ENCODE peak calls at places on chromosomes 7 and 10, in five cellular contexts. V, O, U, K and X are unnamed samples.

GRCh38 chr10:133568287-133568614 is 2.9 kb upstream of the SYCE1 start:
- DNase-seq in O (no peak), V (no peak), U (no peak), K (no peak), X (no peak)

GRCh38 chr7:72336887-72337821 is 75.0 kb downstream of the CALN1 start:
- DNase-seq in O (no peak), V (no peak), U (no peak), K (no peak), X (peak)

GRCh38 chr10:4514445-4515108 is 311.4 kb upstream of the AKR1E2 start:
- DNase-seq in U (peak), V (no peak), O (no peak), K (no peak), X (no peak)

GRCh38 chr7:126845331-126845730 is 407.4 kb downstream of the GRM8 start:
- DNase-seq in V (no peak), K (no peak), U (no peak), O (no peak), X (no peak)

GRCh38 chr7:142348100-142348499 is 90.2 kb upstream of the PRSS58 start:
- DNase-seq in U (no peak), O (no peak), K (no peak), V (no peak), X (no peak)

GRCh38 chr10:28280652-28281051 is 22.2 kb downstream of the MPP7 start:
- DNase-seq in K (no peak), U (no peak), O (no peak), V (no peak), X (no peak)

GRCh38 chr10:75180592-75180991 is 30.0 kb upstream of the VDAC2 start:
- DNase-seq in K (no peak), V (no peak), U (no peak), O (no peak), X (no peak)

GRCh38 chr7:64880322-64881297 is 22.5 kb upstream of the ZNF273 start:
- DNase-seq in K (no peak), V (no peak), U (peak), O (no peak), X (no peak)

GRCh38 chr10:86393858-86394472 is 27.4 kb upstream of the GRID1 start:
- DNase-seq in U (no peak), K (no peak), V (no peak), O (no peak), X (no peak)

GRCh38 chr10:72764151-72764550 is 72.2 kb downstream of the MCU start:
- DNase-seq in U (no peak), O (peak), K (no peak), V (no peak), X (no peak)

GRCh38 chr10:98172073-98172472 is 37.6 kb downstream of the R3HCC1L start:
- DNase-seq in V (no peak), U (no peak), O (no peak), K (no peak), X (no peak)

GRCh38 chr10:72847681-72848080 is 45.9 kb upstream of the OIT3 start:
- DNase-seq in O (no peak), U (no peak), V (no peak), K (no peak), X (no peak)

GRCh38 chr10:96646774-96647173 is 60.0 kb upstream of the TM9SF3 start:
- DNase-seq in O (no peak), U (no peak), V (no peak), K (no peak), X (no peak)

GRCh38 chr10:71292624-71293445 is 26.2 kb upstream of the SLC29A3 start:
- DNase-seq in K (no peak), V (no peak), O (no peak), U (no peak), X (no peak)

GRCh38 chr10:50503661-50504320 is 120.0 kb downstream of the SGMS1 start:
- DNase-seq in V (no peak), O (no peak), K (no peak), U (no peak), X (no peak)

DNA sequence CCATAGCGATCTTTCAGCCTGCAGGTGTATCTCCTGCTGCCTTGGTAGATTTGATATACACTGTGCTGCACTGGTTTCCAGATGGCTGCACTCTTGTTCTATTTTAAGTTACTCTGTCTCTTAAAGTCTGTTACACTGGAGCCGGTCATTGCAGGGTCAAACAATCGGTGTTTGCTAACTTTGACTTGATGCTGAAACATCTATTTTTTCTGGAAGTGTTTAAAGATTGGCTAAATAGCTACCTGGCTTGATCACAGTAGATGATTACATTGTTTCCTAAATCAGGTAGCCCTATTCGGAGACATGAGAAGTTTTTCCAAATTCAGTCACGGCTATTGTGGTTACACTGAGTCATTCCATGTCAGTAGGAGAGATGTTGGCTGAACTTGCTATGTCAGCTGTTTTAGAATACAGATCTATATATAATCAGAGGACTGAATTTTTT is 574.8 kb downstream of the ETV1 start:
- DNase-seq in U (no peak), V (no peak), O (no peak), K (peak), X (no peak)
- H3K4me3 ChIP-seq in U (no peak), V (no peak), O (no peak), K (no peak), X (no peak)

DNA sequence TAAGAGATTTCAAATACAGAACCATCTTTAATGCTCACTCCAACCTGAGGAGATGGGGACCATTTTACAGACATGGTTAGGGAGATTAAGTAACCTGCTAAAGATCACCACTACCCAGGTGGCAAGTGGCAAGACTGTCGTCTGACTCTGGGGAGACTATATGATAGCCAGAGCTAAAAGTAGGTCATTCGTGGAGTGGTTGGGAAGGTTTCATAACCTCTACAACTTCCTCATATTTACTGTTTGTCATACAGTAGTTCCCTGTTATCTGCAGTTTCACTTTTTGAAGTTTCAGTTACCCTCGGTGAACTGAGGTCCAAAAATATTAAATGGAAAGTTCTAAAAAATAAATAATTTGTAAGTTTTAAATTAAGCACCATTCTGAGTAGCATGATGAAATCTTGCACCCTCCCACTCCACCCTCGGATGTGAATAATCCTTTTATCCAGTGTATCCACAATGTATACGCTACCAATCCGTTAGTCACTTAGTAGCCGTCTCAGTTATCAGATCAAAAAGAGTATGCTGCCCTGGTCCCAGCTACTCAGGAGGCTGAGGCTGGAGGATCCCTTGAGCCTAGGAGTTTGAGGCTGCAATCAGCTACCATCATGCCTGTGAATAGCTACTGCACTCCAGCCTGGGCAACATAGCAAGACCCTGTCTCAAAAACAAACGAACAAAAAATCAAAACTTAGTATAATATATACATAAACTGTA is 14.9 kb upstream of the LGI1 start:
- DNase-seq in O (no peak), U (no peak), K (no peak), V (no peak), X (no peak)
- H3K4me3 ChIP-seq in O (no peak), U (no peak), K (no peak), V (no peak), X (no peak)

GRCh38 chr7:157432541-157432956 is 95.7 kb downstream of the DNAJB6 start:
- DNase-seq in U (no peak), V (no peak), K (peak), O (peak), X (no peak)
- H3K4me3 ChIP-seq in U (no peak), V (no peak), K (peak), O (no peak), X (peak)

DNA sequence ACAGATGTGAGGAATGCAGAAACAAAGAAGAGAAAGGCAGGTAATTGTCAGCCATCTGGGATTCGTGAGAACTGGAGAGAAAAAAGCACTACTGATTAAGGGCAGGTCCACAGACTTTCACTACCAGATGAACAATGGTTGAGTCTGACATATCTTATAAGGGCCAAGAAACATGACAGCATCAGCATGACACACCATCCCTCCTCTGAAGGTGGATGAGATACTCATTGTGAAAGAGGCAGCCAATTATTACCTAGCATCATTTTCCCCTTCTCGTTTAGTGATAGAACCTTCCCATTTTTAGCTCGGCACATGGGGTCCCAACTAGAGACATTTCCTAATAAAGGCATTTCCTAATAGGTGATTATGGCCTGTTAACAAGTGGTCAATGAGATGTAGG is 19.2 kb upstream of the MET start:
- DNase-seq in K (no peak), U (no peak), O (no peak), V (no peak), X (no peak)
- H3K4me3 ChIP-seq in K (no peak), U (no peak), O (no peak), V (no peak), X (no peak)

DNA sequence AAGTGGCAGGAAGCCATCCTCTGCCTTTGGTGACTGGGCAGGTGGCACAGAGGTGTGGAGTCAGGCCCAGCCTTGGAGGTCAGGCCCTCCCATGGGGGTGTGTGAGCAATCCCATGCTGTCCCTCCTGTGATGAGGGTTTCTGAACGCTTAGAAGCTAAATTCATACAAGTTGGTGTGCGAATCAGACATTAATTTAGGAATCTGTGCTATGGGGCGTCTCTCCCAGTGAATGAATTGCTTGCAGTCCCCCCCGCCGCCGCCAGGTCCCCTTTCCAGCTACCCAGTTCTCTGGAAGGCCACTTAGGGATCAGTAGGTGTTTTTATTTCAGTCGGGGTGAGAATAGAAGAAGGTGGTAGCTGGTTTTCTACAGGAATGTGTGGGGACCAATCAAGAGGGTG is 37.5 kb downstream of the LRRC18 start:
- DNase-seq in O (no peak), U (no peak), K (no peak), V (no peak), X (no peak)
- H3K4me3 ChIP-seq in O (no peak), U (no peak), K (no peak), V (no peak), X (no peak)

GRCh38 chr7:54037873-54038272 is 504.3 kb upstream of the VSTM2A start:
- DNase-seq in V (no peak), O (no peak), K (no peak), U (no peak), X (no peak)
- H3K4me3 ChIP-seq in V (no peak), O (no peak), K (no peak), U (no peak), X (no peak)

GRCh38 chr10:46022978-46023702 is 7.3 kb downstream of the NCOA4 start:
- DNase-seq in O (peak), K (peak), U (peak), V (peak), X (peak)

GRCh38 chr10:46030091-46030937 is at the start of gene NCOA4:
- DNase-seq in K (peak), U (peak), V (peak), O (peak), X (peak)

GRCh38 chr10:46028584-46029570 is 1.5 kb downstream of the NCOA4 start:
- DNase-seq in K (peak), U (no peak), V (no peak), O (peak), X (no peak)

GRCh38 chr10:46024948-46025347 is 5.5 kb downstream of the NCOA4 start:
- DNase-seq in V (no peak), U (no peak), K (no peak), O (no peak), X (no peak)

DNA sequence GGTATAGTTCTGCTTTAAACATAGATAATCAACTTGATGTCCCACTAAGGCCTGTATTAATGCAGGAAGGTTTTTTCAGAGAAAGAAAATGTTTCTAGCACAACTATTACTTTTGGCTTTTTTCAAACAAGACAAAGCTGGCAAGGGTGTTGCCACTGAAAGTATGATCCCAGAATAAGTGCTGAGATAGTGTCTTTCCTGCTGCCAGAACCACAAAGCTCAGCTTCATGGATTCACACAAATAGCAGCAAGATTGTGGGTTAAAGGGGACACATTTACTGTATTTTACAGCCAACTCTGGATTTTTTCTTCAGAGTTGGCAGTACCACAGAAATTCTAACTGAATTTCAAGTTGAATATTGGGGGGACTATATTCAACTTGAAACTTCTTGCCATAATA is 4.3 kb downstream of the NCOA4 start:
- DNase-seq in K (no peak), O (no peak), V (no peak), U (no peak), X (no peak)
- H3K4me3 ChIP-seq in K (no peak), O (no peak), V (no peak), U (no peak), X (no peak)

DNA sequence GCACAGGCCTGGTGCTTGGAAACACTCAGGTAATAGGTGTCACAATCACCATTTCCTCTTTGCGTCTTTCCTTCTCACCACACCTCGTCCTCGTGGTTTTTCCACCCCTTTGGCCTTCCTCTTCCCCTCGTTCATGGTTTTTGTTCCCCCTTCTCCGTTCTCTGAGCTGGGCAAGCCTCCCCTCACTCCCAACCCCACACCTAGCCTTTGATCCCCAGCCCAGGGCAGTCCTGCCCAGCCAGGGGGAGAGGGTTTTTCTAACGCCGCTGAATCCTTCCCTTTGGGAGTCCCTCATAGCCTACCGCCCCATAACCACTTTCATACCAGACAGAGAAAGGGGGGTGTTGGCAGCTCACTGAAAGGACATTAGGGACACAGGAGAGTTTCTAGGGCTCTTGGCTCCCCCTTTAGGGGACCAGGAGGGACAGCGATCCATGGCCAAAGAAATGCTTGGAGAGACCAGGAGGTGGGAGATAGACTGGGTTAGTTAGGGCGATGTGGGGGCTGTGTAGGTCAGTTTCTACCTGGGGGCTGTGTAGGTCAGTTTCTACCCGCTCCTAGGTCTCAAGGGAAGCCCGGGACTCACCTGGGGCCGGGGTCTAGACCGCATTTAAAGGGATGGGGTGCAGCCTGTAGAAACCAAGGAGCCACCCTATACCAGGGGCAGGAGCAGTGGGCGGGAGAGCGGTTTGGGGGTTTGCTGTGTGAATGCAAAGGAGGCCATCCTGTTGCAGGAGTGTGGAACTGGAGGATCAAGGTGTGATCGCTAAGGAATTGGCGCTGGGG is 1.4 kb downstream of the EPHB4 start:
- DNase-seq in O (peak), K (no peak), V (no peak), U (no peak), X (no peak)
- H3K4me3 ChIP-seq in O (peak), K (peak), V (peak), U (peak), X (peak)

GRCh38 chr7:151449990-151450389 is 10.0 kb upstream of the CRYGN start:
- DNase-seq in O (no peak), U (no peak), V (no peak), K (no peak), X (no peak)
- H3K4me3 ChIP-seq in O (no peak), U (no peak), V (no peak), K (no peak), X (no peak)